ENCODE peak calls at places on chromosome 7, in four cellular contexts. B is H1, M is IMR-90, T is GM23248. Q is an unnamed sample. For H4K20me1, the result is how much of the 10 kb centered on the place peaks cover.

GRCh38 chr7:139642283-139642682 is 118.8 kb downstream of the CLEC2L start:
- DNase-seq in T (no peak), M (no peak), B (no peak), Q (no peak)

GRCh38 chr7:150388306-150388705 is 9.2 kb downstream of the ZNF775 start:
- DNase-seq in B (no peak), M (no peak), T (no peak), Q (no peak)

GRCh38 chr7:76364198-76364584 is 5.4 kb upstream of the YWHAG start:
- DNase-seq in B (no peak), M (peak), T (peak), Q (no peak)

GRCh38 chr7:102050864-102051460 is 233.5 kb downstream of the CUX1 start:
- DNase-seq in M (no peak), T (no peak), B (no peak), Q (no peak)

GRCh38 chr7:147245274-147245673 is 1128.7 kb downstream of the CNTNAP2 start:
- DNase-seq in T (peak), B (peak), M (peak), Q (peak)

GRCh38 chr7:17844514-17845196 is 95.6 kb downstream of the SNX13 start:
- DNase-seq in M (peak), B (no peak), T (peak), Q (no peak)

GRCh38 chr7:16926283-16926682 is 44.5 kb upstream of the AGR3 start:
- DNase-seq in T (peak), M (peak), B (no peak), Q (peak)

GRCh38 chr7:17968791-17969715 is 28.8 kb upstream of the SNX13 start:
- DNase-seq in M (no peak), T (no peak), B (no peak), Q (no peak)

GRCh38 chr7:96097802-96098201 is 224.1 kb downstream of the SLC25A13 start:
- DNase-seq in T (peak), B (no peak), M (peak), Q (no peak)

GRCh38 chr7:132939495-132939894 is 142.4 kb downstream of the CHCHD3 start:
- DNase-seq in T (no peak), M (no peak), B (no peak), Q (no peak)

GRCh38 chr7:38195804-38196595 is 18.0 kb downstream of the STARD3NL start:
- DNase-seq in T (peak), M (peak), B (no peak), Q (no peak)

DNA sequence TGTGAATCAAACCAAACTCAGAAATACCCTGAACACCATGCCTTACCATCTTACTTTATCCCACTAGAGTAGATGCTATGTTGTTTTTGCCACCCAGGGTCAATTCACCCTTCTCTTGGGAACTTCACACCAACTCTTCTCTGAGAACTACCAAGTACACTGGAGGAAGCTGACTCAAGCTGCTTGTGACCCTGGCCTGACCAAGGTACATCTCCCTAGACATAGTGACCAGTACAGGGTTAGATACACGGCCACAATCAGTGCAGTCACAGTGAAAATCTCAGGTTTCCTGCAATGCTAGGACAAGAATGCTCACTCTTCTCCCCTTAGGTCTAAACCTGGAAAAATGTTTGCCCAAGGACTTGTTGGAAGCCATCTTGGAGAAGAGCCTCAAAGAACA is 31.8 kb downstream of the EZH2 start:
- DNase-seq in B (no peak), M (no peak), T (no peak), Q (no peak)
- H4K20me1 ChIP-seq in B (under half), M (under half), T (under half), Q (half or more)

GRCh38 chr7:45147858-45148652 is 9.5 kb upstream of the RAMP3 start:
- DNase-seq in M (no peak), B (no peak), T (no peak), Q (no peak)

GRCh38 chr7:45148653-45148973 is 9.0 kb upstream of the RAMP3 start:
- DNase-seq in B (no peak), T (no peak), M (no peak), Q (no peak)

GRCh38 chr7:45151131-45151684 is 6.4 kb upstream of the RAMP3 start:
- DNase-seq in T (no peak), M (no peak), B (no peak), Q (no peak)

GRCh38 chr7:45150199-45150598 is 7.4 kb upstream of the RAMP3 start:
- DNase-seq in T (no peak), M (no peak), B (no peak), Q (no peak)

GRCh38 chr7:45149606-45150005 is 8.0 kb upstream of the RAMP3 start:
- DNase-seq in T (no peak), B (no peak), M (no peak), Q (no peak)
- H4K20me1 ChIP-seq in T (under half), B (under half), M (under half), Q (under half)

GRCh38 chr7:74665296-74665938 is 7.9 kb downstream of the GTF2I start:
- DNase-seq in T (no peak), M (no peak), B (no peak), Q (no peak)
- H4K20me1 ChIP-seq in T (under half), M (half or more), B (under half), Q (under half)

DNA sequence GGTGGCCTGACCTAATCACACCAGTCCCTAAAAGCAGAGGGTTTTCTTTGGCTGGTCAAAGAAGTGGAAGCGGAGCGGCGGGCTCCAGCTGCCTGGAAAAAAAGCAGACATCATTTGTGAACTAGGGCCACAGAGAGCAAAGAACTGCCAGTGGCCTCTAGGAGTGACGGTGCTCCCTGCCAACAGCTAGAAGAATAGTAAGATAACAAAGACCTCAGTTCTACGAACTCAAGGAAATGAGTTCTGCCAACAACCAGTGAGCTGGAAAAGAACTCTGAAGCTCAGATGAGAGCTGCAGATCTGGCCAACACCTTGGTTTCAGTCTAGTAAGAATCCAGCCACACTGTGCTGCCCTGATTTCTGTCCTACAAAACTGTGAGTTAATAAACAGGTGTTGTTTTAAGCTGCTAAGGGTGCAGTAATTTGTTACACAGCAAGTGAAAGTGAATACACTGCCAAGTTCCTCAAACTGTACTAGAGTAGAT is 178.0 kb downstream of the SRPK2 start:
- DNase-seq in B (no peak), T (no peak), M (no peak), Q (peak)
- H4K20me1 ChIP-seq in B (under half), T (under half), M (half or more), Q (under half)

GRCh38 chr7:100465299-100465698 is 1.2 kb upstream of the SPACDR start:
- DNase-seq in B (no peak), M (peak), T (peak), Q (no peak)
- H4K20me1 ChIP-seq in B (under half), M (under half), T (under half), Q (under half)

GRCh38 chr7:155692317-155692716 is 47.9 kb downstream of the RBM33 start:
- DNase-seq in B (no peak), M (no peak), T (no peak), Q (no peak)

GRCh38 chr7:155694846-155695245 is 50.4 kb downstream of the RBM33 start:
- DNase-seq in B (no peak), T (no peak), M (peak), Q (no peak)

GRCh38 chr7:155698633-155699032 is 54.2 kb downstream of the RBM33 start:
- DNase-seq in B (no peak), M (no peak), T (no peak), Q (no peak)

GRCh38 chr7:155696747-155697146 is 52.3 kb downstream of the RBM33 start:
- DNase-seq in B (no peak), M (no peak), T (no peak), Q (no peak)

GRCh38 chr7:155693826-155694225 is 49.4 kb downstream of the RBM33 start:
- DNase-seq in T (no peak), M (no peak), B (no peak), Q (no peak)
- H4K20me1 ChIP-seq in T (under half), M (under half), B (under half), Q (under half)